ENCODE peak calls at places on chromosomes 16 and 17, in seven cellular contexts. N, U, F, C, Q, M and K are unnamed samples.

GRCh38 chr17:82295472-82295814 is 21.9 kb upstream of the CSNK1D start:
- DNase-seq in N (no peak), U (no peak), F (no peak), C (no peak), Q (no peak), M (no peak), K (no peak)

GRCh38 chr16:17213025-17213424 is 257.7 kb downstream of the XYLT1 start:
- DNase-seq in N (no peak), U (no peak), F (no peak), C (no peak), Q (no peak), M (no peak), K (no peak)

GRCh38 chr17:67157732-67158639 is 87.0 kb downstream of the HELZ start:
- DNase-seq in N (no peak), U (no peak), F (peak; percentile 55), C (no peak), Q (no peak), M (no peak), K (no peak)

GRCh38 chr17:17568772-17569195 is 22.7 kb downstream of the PEMT start:
- DNase-seq in N (no peak), U (peak; percentile 28), F (peak; percentile 25), C (peak; percentile 42), Q (peak; percentile 39), M (no peak), K (no peak)

GRCh38 chr17:28549274-28550132 is 2.9 kb downstream of the UNC119 start:
- DNase-seq in N (no peak), U (no peak), F (no peak), C (no peak), Q (no peak), M (no peak), K (no peak)

GRCh38 chr17:44007346-44008204 is 3.2 kb downstream of the NAGS start:
- DNase-seq in N (no peak), U (no peak), F (no peak), C (no peak), Q (no peak), M (no peak), K (no peak)

GRCh38 chr17:17628388-17629008 is 37.0 kb upstream of the PEMT start:
- DNase-seq in N (no peak), U (no peak), F (no peak), C (no peak), Q (peak; percentile 13), M (no peak), K (no peak)

GRCh38 chr17:48052956-48053757 is 5.0 kb downstream of the NFE2L1 start:
- DNase-seq in N (peak; percentile 45), U (peak; percentile 35), F (peak; percentile 47), C (peak; percentile 62), Q (no peak), M (no peak), K (no peak)

GRCh38 chr17:47785538-47786123 is 36.0 kb downstream of the OSBPL7 start:
- DNase-seq in N (no peak), U (no peak), F (peak; percentile 20), C (no peak), Q (no peak), M (no peak), K (no peak)

GRCh38 chr16:50245417-50246298 is 20.7 kb upstream of the ADCY7 start:
- DNase-seq in N (no peak), U (peak; percentile 47), F (peak; percentile 71), C (no peak), Q (peak; percentile 42), M (no peak), K (no peak)

GRCh38 chr16:50246299-50247122 is 19.8 kb upstream of the ADCY7 start:
- DNase-seq in N (no peak), U (no peak), F (no peak), C (no peak), Q (no peak), M (no peak), K (no peak)

GRCh38 chr16:50247123-50247905 is 19.0 kb upstream of the ADCY7 start:
- DNase-seq in N (no peak), U (no peak), F (no peak), C (no peak), Q (no peak), M (no peak), K (no peak)

GRCh38 chr16:50248845-50249244 is 17.5 kb upstream of the ADCY7 start:
- DNase-seq in N (no peak), U (no peak), F (no peak), C (no peak), Q (no peak), M (no peak), K (no peak)

DNA sequence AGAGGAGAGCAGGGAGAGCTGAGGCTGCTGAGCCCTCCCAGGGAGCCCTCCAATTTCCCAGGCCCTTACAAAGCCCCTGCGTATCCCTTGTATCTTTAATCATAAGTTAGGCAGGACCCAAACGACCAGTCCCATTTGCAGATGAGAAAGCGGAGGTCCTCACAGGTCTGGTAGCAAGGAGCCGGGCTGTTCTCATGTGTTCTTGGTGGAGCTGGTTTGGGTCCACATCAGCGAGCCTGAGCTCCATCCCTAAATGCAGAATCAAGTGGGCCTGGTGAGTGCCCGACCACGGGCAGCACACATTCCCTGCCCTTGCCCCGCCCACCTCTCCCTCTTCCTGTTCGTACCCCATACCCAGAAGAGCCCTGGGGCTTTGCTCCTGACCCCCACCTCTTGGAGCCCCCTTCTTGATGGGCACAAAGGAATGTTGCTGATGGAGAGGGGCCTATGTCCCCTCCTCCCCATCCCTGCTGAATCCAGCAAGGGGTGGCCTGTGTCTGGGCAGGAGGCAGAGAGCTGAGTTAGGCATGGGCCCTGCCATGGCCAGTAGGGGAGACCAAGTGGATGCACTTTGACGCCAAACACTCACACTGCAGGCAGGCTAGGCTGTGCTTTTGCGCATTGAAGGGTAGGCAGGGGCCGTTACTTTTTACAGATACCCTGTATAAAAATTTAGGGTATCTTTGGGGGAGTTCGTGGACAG is 18.3 kb upstream of the ADCY7 start:
- DNase-seq in N (no peak), U (no peak), F (no peak), C (no peak), Q (no peak), M (no peak), K (no peak)
- TF ChIP-seq CTCF in N (no peak), U (no peak), F (no peak), C (no peak), Q (no peak), M (no peak), K (no peak)

GRCh38 chr16:14284371-14284770 is 213.3 kb downstream of the MRTFB start:
- DNase-seq in N (no peak), U (no peak), F (no peak), C (no peak), Q (no peak), M (no peak), K (no peak)
- H3K4me3 ChIP-seq in N (peak overlapping the region; percentile 88), U (no peak overlapping the region), F (no peak overlapping the region), C (no peak overlapping the region), Q (no peak overlapping the region), M (no peak overlapping the region), K (no peak overlapping the region)

GRCh38 chr17:53313746-53314145 is 509.0 kb upstream of the KIF2B start:
- DNase-seq in N (no peak), U (no peak), F (peak; percentile 7), C (no peak), Q (no peak), M (no peak), K (no peak)
- TF ChIP-seq CTCF in N (no peak), U (no peak), F (no peak), C (no peak), Q (no peak), M (no peak), K (no peak)

DNA sequence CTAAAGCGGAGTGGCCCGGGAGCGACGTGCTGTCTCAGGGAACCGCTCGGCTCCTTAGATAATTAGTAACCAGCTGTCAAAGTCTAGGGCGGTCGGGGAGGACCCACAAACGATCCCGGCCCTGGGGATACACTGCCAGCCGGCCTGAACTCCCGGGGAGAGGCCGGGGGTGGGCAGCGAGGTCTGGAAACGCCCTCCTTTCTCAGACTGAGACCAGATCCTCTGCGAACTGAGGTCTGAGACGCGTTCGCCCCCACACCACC is 1.3 kb downstream of the HNF1B start:
- DNase-seq in N (no peak), U (no peak), F (no peak), C (no peak), Q (no peak), M (no peak), K (no peak)
- H3K4me3 ChIP-seq in N (peak overlapping the region; percentile 57), U (no peak overlapping the region), F (no peak overlapping the region), C (no peak overlapping the region), Q (peak overlapping the region; percentile 27), M (peak overlapping the region; percentile 95), K (no peak overlapping the region)

GRCh38 chr16:12499032-12499735 is 304.5 kb downstream of the CPPED1 start:
- DNase-seq in N (no peak), U (no peak), F (no peak), C (no peak), Q (no peak), M (no peak), K (no peak)
- TF ChIP-seq CTCF in N (no peak), U (no peak), F (no peak), C (no peak), Q (no peak), M (no peak), K (no peak)

DNA sequence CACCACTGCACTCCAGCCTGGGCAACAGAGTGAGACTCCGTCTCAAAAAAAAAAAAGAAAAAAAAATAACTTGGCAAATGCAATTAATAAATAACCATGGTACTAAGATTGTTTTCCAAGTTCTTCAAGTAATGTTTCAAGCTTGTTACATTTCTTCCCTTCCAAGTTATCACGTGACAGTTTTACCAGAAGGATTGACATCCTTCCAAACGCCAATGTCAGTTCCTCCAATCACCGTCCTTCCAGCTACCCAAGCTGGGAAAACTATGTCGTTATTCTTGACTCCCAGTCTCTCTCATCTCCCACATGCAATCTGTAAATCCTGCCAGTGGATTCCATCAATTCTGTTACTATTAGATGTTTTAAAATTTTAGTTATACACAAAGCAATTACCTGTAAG is 3.9 kb upstream of the PHAF1 start:
- DNase-seq in N (no peak), U (no peak), F (no peak), C (no peak), Q (no peak), M (no peak), K (no peak)
- H3K4me3 ChIP-seq in N (no peak overlapping the region), U (no peak overlapping the region), F (no peak overlapping the region), C (no peak overlapping the region), Q (no peak overlapping the region), M (no peak overlapping the region), K (no peak overlapping the region)

GRCh38 chr17:75978938-75979704 is at the start of the genes ACOX1 and TEN1:
- DNase-seq in N (peak; percentile 89), U (peak; percentile 95), F (peak; percentile 97), C (peak; percentile 97), Q (peak; percentile 95), M (peak; percentile 80), K (peak; percentile 87)

GRCh38 chr17:75976175-75976848 is 2.7 kb downstream of the ACOX1 start:
- DNase-seq in N (no peak), U (no peak), F (no peak), C (no peak), Q (no peak), M (no peak), K (no peak)

GRCh38 chr17:75979705-75980187 is 706 bp downstream of the TEN1 start:
- DNase-seq in N (no peak), U (peak; percentile 46), F (no peak), C (no peak), Q (no peak), M (peak; percentile 16), K (no peak)

GRCh38 chr17:75980188-75981018 is 1.4 kb downstream of the TEN1 start:
- DNase-seq in N (no peak), U (no peak), F (no peak), C (no peak), Q (no peak), M (no peak), K (no peak)

GRCh38 chr17:75975757-75976174 is 3.2 kb downstream of the ACOX1 start:
- DNase-seq in N (no peak), U (no peak), F (no peak), C (no peak), Q (no peak), M (no peak), K (no peak)
- TF ChIP-seq CTCF in N (no peak), U (no peak), F (no peak), C (no peak), Q (no peak), M (no peak), K (no peak)